ENCODE peak calls at places on chromosomes 11 and 22, in seven cellular contexts. F is IMR-90, B is tibial nerve, Q is cardiac muscle cell, D is left ventricle myocardium inferior, U is RWPE1, K is A549. O is an unnamed sample.

GRCh38 chr11:111298466-111299110 is at the start of gene POU2AF3:
- DNase-seq in F (no peak), U (no peak), K (no peak), B (no peak), D (no peak), Q (peak; percentile 3), O (peak; percentile 70)

GRCh38 chr11:8338138-8338537 is 74.5 kb upstream of the LMO1 start:
- DNase-seq in B (no peak), K (peak; percentile 40), U (no peak), F (peak; percentile 12), Q (peak; percentile 57), D (peak; percentile 43), O (peak; percentile 87)

GRCh38 chr22:19022755-19023154 is 86.7 kb upstream of the PRODH start:
- DNase-seq in F (no peak), D (no peak), K (no peak), U (no peak), Q (no peak), B (no peak), O (no peak)

GRCh38 chr11:117345039-117345438 is 17.4 kb downstream of the CEP164 start:
- DNase-seq in K (no peak), U (no peak), F (peak; percentile 54), B (no peak), D (no peak), Q (no peak), O (no peak)

GRCh38 chr22:22369962-22370265 is 125.3 kb downstream of the VPREB1 start:
- DNase-seq in D (no peak), B (no peak), F (no peak), U (no peak), K (no peak), Q (no peak), O (no peak)

GRCh38 chr22:35467788-35468187 is 67.8 kb downstream of the MCM5 start:
- DNase-seq in Q (peak; percentile 75), K (peak; percentile 29), U (no peak), D (peak; percentile 86), F (peak; percentile 47), B (peak; percentile 55), O (peak; percentile 30)

GRCh38 chr11:84887055-84887629 is 740.0 kb downstream of the DLG2 start:
- DNase-seq in U (no peak), D (no peak), F (no peak), Q (no peak), K (no peak), B (no peak), O (no peak)

GRCh38 chr11:14058061-14058460 is 95.5 kb downstream of the SPON1 start:
- DNase-seq in B (no peak), Q (no peak), F (no peak), U (no peak), K (no peak), D (no peak), O (no peak)

GRCh38 chr11:47879259-47880184 is 31.4 kb upstream of the NUP160 start:
- DNase-seq in D (no peak), U (no peak), Q (no peak), K (no peak), B (no peak), F (no peak), O (no peak)

GRCh38 chr11:10984250-10984649 is 126.4 kb upstream of the ZBED5 start:
- DNase-seq in D (no peak), K (peak; percentile 30), Q (no peak), B (no peak), U (no peak), F (no peak), O (no peak)

GRCh38 chr22:48376936-48377335 is 1450.7 kb downstream of the BRD1 start:
- DNase-seq in F (no peak), U (no peak), D (no peak), K (no peak), B (no peak), Q (no peak), O (no peak)

GRCh38 chr11:13963949-13964770 is 1.6 kb downstream of the SPON1 start:
- DNase-seq in F (no peak), B (no peak), D (peak; percentile 18), K (no peak), Q (no peak), U (peak; percentile 13), O (no peak)

GRCh38 chr22:49372530-49373288 is 455.0 kb downstream of the BRD1 start:
- DNase-seq in F (no peak), Q (no peak), K (peak; percentile 44), D (no peak), U (no peak), B (no peak), O (no peak)

GRCh38 chr11:33617672-33618362 is 82.8 kb downstream of the C11orf91 start:
- DNase-seq in U (no peak), K (no peak), F (no peak), B (no peak), Q (no peak), D (no peak), O (no peak)

GRCh38 chr11:6251990-6252473 is 7.6 kb upstream of the CCKBR start:
- DNase-seq in F (peak; percentile 85), K (no peak), B (no peak), D (no peak), Q (peak; percentile 71), U (no peak), O (no peak)

DNA sequence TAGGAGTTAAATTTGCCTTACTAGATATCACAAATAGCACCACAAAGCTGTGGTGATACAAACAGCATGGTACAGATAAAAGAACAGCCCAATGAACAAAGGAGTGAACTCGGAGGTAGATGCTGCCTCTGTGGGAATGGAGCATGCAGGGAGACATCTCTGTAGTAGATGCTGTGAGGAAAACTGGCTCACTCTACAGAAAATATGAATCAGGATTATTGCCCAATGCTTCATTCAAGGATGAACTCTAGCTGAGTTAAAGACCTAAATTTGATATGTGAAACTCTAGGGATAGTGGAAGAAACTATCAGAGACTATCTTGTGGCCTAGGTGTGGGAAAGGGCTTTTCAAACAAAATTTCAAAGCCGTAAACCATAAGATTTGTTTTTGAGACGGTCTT is 15.3 kb upstream of the CAPN5 start:
- DNase-seq in B (no peak), K (no peak), F (no peak), Q (peak; percentile 67), U (no peak), D (no peak), O (no peak)
- H3K27ac ChIP-seq in B (no peak overlapping the region), K (no peak overlapping the region), F (no peak overlapping the region), Q (no peak overlapping the region), U (no peak overlapping the region), D (no peak overlapping the region), O (no peak overlapping the region)

GRCh38 chr11:71525938-71526495 is 1.1 kb upstream of the KRTAP5-7 start:
- DNase-seq in K (no peak), U (no peak), Q (no peak), D (no peak), F (no peak), B (no peak), O (no peak)
- TF ChIP-seq CTCF in K (no peak), U (no peak), Q (no peak), D (no peak), F (no peak), B (no peak), O (no peak)

GRCh38 chr11:102416974-102417373 is 35.6 kb downstream of the TMEM123 start:
- DNase-seq in U (no peak), Q (no peak), F (no peak), B (no peak), D (no peak), K (no peak), O (no peak)

GRCh38 chr11:102420547-102420946 is 32.0 kb downstream of the TMEM123 start:
- DNase-seq in Q (no peak), F (no peak), B (no peak), U (no peak), D (no peak), K (no peak), O (no peak)

GRCh38 chr11:102415252-102415916 is 37.2 kb downstream of the TMEM123 start:
- DNase-seq in U (no peak), Q (no peak), D (no peak), K (no peak), B (no peak), F (no peak), O (no peak)

GRCh38 chr11:102421262-102421661 is 31.3 kb downstream of the TMEM123 start:
- DNase-seq in F (no peak), B (no peak), K (no peak), D (no peak), Q (no peak), U (no peak), O (no peak)

DNA sequence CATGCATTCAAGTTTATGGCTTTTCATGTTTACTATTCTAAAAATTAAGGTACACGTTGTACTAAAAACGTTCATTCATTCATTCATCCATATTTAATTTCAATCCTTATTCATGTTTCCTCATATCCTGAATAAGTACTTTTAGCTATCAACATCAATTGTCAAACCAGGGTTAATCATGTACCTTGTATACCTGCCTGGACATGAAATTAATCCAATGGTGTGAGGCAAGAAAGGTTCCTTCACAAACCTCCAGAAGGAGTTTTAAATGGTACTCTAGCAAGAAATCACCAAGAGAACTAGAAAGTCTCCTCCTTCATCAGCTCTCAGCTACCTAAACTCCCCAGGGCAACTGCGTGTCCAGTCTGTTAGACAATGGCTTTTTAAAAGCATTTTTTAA is 33.4 kb downstream of the TMEM123 start:
- DNase-seq in F (no peak), B (no peak), D (no peak), K (no peak), U (peak; percentile 23), Q (no peak), O (no peak)
- H3K27ac ChIP-seq in F (no peak overlapping the region), B (no peak overlapping the region), D (no peak overlapping the region), K (no peak overlapping the region), U (no peak overlapping the region), Q (no peak overlapping the region), O (no peak overlapping the region)

GRCh38 chr11:70524096-70524922 is 126.0 kb downstream of the CTTN start:
- DNase-seq in D (no peak), Q (peak; percentile 7), K (no peak), B (no peak), F (peak; percentile 18), U (no peak), O (peak; percentile 31)

GRCh38 chr11:70521475-70522260 is 123.3 kb downstream of the CTTN start:
- DNase-seq in U (no peak), K (no peak), F (no peak), B (no peak), D (no peak), Q (no peak), O (no peak)

GRCh38 chr11:70522261-70522612 is 123.9 kb downstream of the CTTN start:
- DNase-seq in K (no peak), F (no peak), Q (no peak), D (no peak), B (no peak), U (no peak), O (no peak)

GRCh38 chr11:70523384-70524095 is 125.2 kb downstream of the CTTN start:
- DNase-seq in B (no peak), Q (no peak), F (no peak), U (no peak), D (no peak), K (no peak), O (no peak)

DNA sequence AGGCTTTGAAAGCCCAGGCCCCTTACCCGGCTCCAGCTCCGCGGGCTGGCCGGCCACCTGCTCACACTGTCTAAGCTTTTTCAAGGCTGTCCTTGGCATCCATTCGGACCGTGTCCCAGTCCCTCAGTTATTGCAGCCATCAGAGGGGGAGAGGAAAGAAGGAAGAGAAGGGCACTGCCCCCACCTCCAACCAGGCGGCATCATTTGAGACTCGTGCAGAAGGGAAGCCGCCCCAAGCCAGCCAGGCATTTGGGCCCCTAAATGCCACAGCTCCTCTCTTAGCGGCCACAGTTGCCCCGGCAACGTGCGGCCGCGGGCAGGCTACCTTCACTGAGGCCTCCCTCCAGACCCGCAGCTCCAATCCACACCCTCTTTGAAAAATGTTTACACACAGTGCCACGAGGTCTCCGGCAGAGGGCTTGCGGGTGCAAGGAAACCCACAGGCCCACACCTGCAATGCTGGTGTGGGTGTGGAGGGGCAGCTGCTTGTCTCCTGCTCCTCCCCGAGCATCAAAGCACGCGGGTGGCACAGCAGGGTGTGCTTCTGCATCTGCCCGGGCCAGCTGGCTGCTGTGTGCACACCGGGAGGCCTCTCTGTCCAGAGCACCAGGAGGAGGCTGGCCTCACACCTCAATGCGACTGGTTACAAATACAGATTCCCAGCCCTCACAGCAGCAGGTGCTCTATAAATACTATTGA is 124.4 kb downstream of the CTTN start:
- DNase-seq in F (no peak), Q (no peak), U (no peak), B (no peak), K (no peak), D (no peak), O (peak; percentile 39)
- TF ChIP-seq CTCF in F (no peak), Q (no peak), U (no peak), B (no peak), K (no peak), D (no peak), O (no peak)

O was measured in pancreas.